ENCODE peak calls at places on chromosomes 1 and 21, in seven cellular contexts. U is transverse colon, Y is left lung, L is cardiac fibroblast, Q is left ventricle myocardium inferior, V is foreskin fibroblast, C is epithelial cell of esophagus. R is an unnamed sample.

GRCh38 chr1:202189012-202189790 is 4.4 kb upstream of the LGR6 start:
- DNase-seq in Q (peak; percentile 73), C (peak; percentile 62), L (peak; percentile 64), V (peak; percentile 28), U (peak; percentile 81), Y (peak; percentile 73), R (peak; percentile 52)

GRCh38 chr1:20964540-20965484 is 177.7 kb upstream of the HP1BP3 start:
- DNase-seq in V (no peak), Y (no peak), U (peak; percentile 33), L (no peak), C (no peak), Q (no peak), R (no peak)

GRCh38 chr1:201137579-201138310 is 10.8 kb upstream of the ASCL5 start:
- DNase-seq in V (peak; percentile 88), U (peak; percentile 47), L (peak; percentile 89), Y (peak; percentile 59), Q (peak; percentile 36), C (peak; percentile 50), R (peak; percentile 88)

GRCh38 chr1:166839600-166840308 is 479 bp downstream of the POGK start:
- DNase-seq in Q (peak; percentile 61), Y (peak; percentile 56), U (peak; percentile 77), C (peak; percentile 56), L (peak; percentile 29), V (peak; percentile 30), R (peak; percentile 25)

GRCh38 chr21:27423073-27423472 is 456.2 kb upstream of the ADAMTS5 start:
- DNase-seq in Y (peak; percentile 48), L (peak; percentile 88), V (peak; percentile 97), C (peak; percentile 49), Q (peak; percentile 72), U (peak; percentile 36), R (peak; percentile 97)

GRCh38 chr1:175877939-175878730 is 134.7 kb upstream of the TNR start:
- DNase-seq in U (no peak), Y (no peak), C (no peak), Q (no peak), L (peak; percentile 5), V (no peak), R (no peak)

GRCh38 chr1:56513095-56513494 is 66.3 kb downstream of the PLPP3 start:
- DNase-seq in Q (no peak), U (no peak), C (no peak), Y (no peak), V (no peak), L (peak; percentile 56), R (no peak)

GRCh38 chr1:227378876-227379554 is 60.7 kb upstream of the CDC42BPA start:
- DNase-seq in Q (no peak), C (peak; percentile 16), V (no peak), Y (no peak), U (no peak), L (no peak), R (peak; percentile 45)

DNA sequence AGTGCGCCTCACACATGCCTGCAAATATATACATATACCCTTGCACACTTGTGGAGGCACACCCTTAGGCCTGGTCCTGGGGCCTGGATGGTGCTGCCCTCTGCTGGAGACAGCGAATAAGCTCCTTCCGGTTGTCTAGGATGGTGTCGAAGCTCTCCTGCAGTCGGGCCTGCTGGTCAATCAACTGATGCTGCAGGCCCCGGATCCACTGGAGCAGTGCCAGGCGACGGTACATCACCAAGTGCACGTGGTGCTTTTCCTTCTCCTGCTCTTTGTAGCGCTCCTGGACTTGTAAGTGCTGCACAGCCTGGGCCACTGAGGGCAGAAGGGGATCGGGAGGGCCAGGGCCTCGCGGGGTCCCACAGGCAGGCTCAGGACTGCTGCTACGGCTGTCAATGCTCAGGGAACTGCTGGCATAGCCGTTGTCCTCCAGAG is 3.1 kb downstream of the C1orf216 start:
- DNase-seq in Q (peak; percentile 65), Y (peak; percentile 67), C (peak; percentile 79), V (peak; percentile 55), L (peak; percentile 78), U (peak; percentile 80), R (peak; percentile 83)
- H3K4me3 ChIP-seq in Q (peak overlapping the region; percentile 33), Y (no peak overlapping the region), C (no peak overlapping the region), V (no peak overlapping the region), L (no peak overlapping the region), U (no peak overlapping the region), R (no peak overlapping the region)

GRCh38 chr1:85027242-85027983 is 20.9 kb downstream of the MCOLN3 start:
- DNase-seq in Y (no peak), Q (no peak), C (peak; percentile 14), V (no peak), U (no peak), L (peak; percentile 66), R (peak; percentile 16)
- TF ChIP-seq CTCF in Y (no peak), Q (no peak), C (no peak), V (no peak), U (no peak), L (no peak), R (peak; percentile 6)

GRCh38 chr1:200075522-200075921 is 48.0 kb downstream of the NR5A2 start:
- DNase-seq in V (no peak), Y (no peak), Q (no peak), C (no peak), U (no peak), L (peak; percentile 59), R (no peak)
- H3K4me3 ChIP-seq in V (no peak overlapping the region), Y (no peak overlapping the region), Q (peak overlapping the region; percentile 32), C (no peak overlapping the region), U (no peak overlapping the region), L (no peak overlapping the region), R (no peak overlapping the region)

GRCh38 chr1:161179698-161180097 is 2.4 kb upstream of the B4GALT3 start:
- DNase-seq in C (peak; percentile 71), V (no peak), Q (no peak), L (no peak), Y (peak; percentile 7), U (no peak), R (no peak)

GRCh38 chr1:161176468-161177111 is 717 bp downstream of the B4GALT3 start:
- DNase-seq in V (no peak), Q (no peak), U (no peak), C (no peak), L (no peak), Y (no peak), R (no peak)

GRCh38 chr1:161177112-161177935 is at the start of gene B4GALT3:
- DNase-seq in U (peak; percentile 94), Q (peak; percentile 92), V (peak; percentile 70), C (peak; percentile 83), Y (peak; percentile 91), L (peak; percentile 80), R (peak; percentile 78)

GRCh38 chr1:161175771-161176453 is 1.4 kb downstream of the B4GALT3 start:
- DNase-seq in V (no peak), Y (no peak), U (no peak), L (no peak), Q (no peak), C (no peak), R (no peak)

DNA sequence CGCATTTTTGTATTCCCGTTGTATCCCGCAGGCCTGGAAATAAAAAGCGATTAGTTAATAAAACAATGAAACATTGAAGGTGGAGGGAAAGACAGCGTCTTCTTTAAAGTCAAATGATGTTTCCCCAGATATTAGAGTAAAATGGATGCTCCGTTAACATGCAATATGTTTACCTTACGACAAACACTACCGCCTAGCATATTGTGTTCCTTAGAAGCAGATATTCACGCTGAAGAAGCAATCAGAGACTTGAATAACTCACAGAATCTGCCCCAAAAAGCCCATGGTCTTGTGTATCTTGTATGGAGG is 583 bp upstream of the B4GALT3 start:
- DNase-seq in Q (no peak), U (no peak), V (no peak), L (no peak), Y (no peak), C (no peak), R (no peak)
- TF ChIP-seq CTCF in Q (no peak), U (no peak), V (no peak), L (no peak), Y (no peak), C (no peak), R (no peak)

GRCh38 chr1:47986741-47987140 is 10.4 kb downstream of the TRABD2B start:
- DNase-seq in V (no peak), Q (peak; percentile 61), C (no peak), U (no peak), L (peak; percentile 73), Y (peak; percentile 57), R (peak; percentile 14)
- H3K4me3 ChIP-seq in V (no peak overlapping the region), Q (peak overlapping the region; percentile 50), C (no peak overlapping the region), U (no peak overlapping the region), L (no peak overlapping the region), Y (no peak overlapping the region), R (no peak overlapping the region)

GRCh38 chr1:11648732-11649158 is 5.5 kb downstream of the FBXO2 start:
- DNase-seq in Y (no peak), C (peak; percentile 58), V (no peak), U (peak; percentile 51), Q (no peak), L (no peak), R (no peak)

GRCh38 chr1:11649237-11649623 is 5.0 kb downstream of the FBXO2 start:
- DNase-seq in U (no peak), L (no peak), V (no peak), C (no peak), Y (no peak), Q (no peak), R (no peak)

GRCh38 chr1:11649624-11650330 is 4.5 kb downstream of the FBXO2 start:
- DNase-seq in L (no peak), V (no peak), Y (peak; percentile 44), U (no peak), Q (no peak), C (no peak), R (no peak)

GRCh38 chr1:11651017-11651416 is 3.2 kb downstream of the FBXO2 start:
- DNase-seq in L (no peak), Q (no peak), Y (no peak), C (no peak), U (no peak), V (no peak), R (no peak)

DNA sequence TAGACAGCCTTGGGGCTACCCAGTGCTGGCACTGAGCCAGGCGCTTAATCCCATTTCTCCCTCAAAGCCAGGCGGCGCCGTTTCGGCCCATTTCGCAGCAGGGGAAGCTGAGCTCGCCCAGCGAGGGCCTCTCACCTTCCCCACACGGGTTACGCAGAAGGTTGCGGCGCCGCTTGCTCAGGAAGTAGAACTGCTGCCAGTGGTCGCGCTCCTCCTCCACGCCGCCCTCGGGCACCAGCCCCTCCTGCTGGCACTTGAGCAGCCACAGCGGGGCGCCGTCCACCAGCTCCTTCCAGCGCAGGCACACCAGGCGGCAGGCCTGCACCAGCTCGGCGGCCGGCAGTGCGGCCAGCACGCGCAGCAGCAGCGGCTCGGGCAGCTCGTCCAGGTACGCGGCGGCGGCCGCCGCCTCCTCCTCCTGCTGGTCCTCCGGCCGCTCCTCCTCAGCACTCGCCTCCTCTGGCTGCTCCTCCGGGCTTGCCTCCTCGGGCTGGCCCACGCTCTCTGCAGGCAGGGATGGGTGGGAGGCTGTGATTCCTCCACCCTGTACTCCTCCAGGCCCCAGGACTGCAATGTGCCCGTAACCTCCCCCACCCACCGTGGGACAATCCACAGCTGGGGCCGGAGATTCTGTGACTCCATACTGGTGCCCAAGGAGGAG is 3.8 kb downstream of the FBXO2 start:
- DNase-seq in U (peak; percentile 84), Q (peak; percentile 76), C (peak; percentile 76), V (peak; percentile 64), L (peak; percentile 78), Y (peak; percentile 84), R (peak; percentile 45)
- TF ChIP-seq CTCF in U (peak; percentile 46), Q (peak; percentile 78), C (peak; percentile 53), V (peak; percentile 58), L (peak; percentile 69), Y (peak; percentile 69), R (peak; percentile 33)

GRCh38 chr1:150564051-150564991 is 15.1 kb downstream of the MCL1 start:
- DNase-seq in L (peak; percentile 44), V (no peak), Y (no peak), U (peak; percentile 53), C (peak; percentile 74), Q (no peak), R (peak; percentile 80)
- H3K4me3 ChIP-seq in L (no peak overlapping the region), V (no peak overlapping the region), Y (no peak overlapping the region), U (peak overlapping the region; percentile 15), C (no peak overlapping the region), Q (peak overlapping the region; percentile 64), R (no peak overlapping the region)

GRCh38 chr1:156052862-156053769 is 482 bp downstream of the UBQLN4 start:
- DNase-seq in U (peak; percentile 68), V (peak; percentile 54), Y (peak; percentile 68), L (peak; percentile 75), C (peak; percentile 81), Q (peak; percentile 55), R (peak; percentile 64)
- TF ChIP-seq CTCF in U (no peak), V (peak; percentile 19), Y (peak; percentile 10), L (no peak), C (no peak), Q (peak; percentile 35), R (peak; percentile 1)

R was measured in fibroblast of mammary gland.